ENCODE peak calls at places on chromosome 4, in five cellular contexts. Q, R, F, T and N are unnamed samples. For H3K4me1, the result is how much of the 10 kb centered on the place peaks cover.

GRCh38 chr4:184284336-184284690 is 66.6 kb upstream of the ENPP6 start:
- DNase-seq in T (no peak), F (no peak), Q (no peak), R (no peak), N (no peak)

GRCh38 chr4:10164877-10165283 is 48.3 kb upstream of the WDR1 start:
- DNase-seq in R (peak), Q (peak), T (peak), F (peak), N (peak)

GRCh38 chr4:56681158-56681848 is at the start of gene HOPX:
- DNase-seq in T (no peak), F (no peak), Q (no peak), R (no peak), N (peak)

GRCh38 chr4:30755306-30755705 is 35.1 kb downstream of the PCDH7 start:
- DNase-seq in F (peak), Q (no peak), R (no peak), T (no peak), N (no peak)

GRCh38 chr4:74228691-74229640 is 71.0 kb downstream of the MTHFD2L start:
- DNase-seq in F (peak), T (peak), R (peak), Q (peak), N (peak)

GRCh38 chr4:112327950-112328349 is 30.8 kb downstream of the ALPK1 start:
- DNase-seq in Q (no peak), F (peak), T (peak), R (peak), N (peak)

GRCh38 chr4:73866236-73866635 is 3.0 kb upstream of the CXCL1 start:
- DNase-seq in F (no peak), Q (no peak), T (no peak), R (no peak), N (no peak)

GRCh38 chr4:120319230-120319761 is 252.6 kb upstream of the MAD2L1 start:
- DNase-seq in T (no peak), R (no peak), Q (no peak), F (peak), N (peak)

GRCh38 chr4:8779371-8779988 is 92.2 kb downstream of the HMX1 start:
- DNase-seq in R (no peak), Q (no peak), F (no peak), T (no peak), N (no peak)

GRCh38 chr4:87419578-87420249 is 2.7 kb upstream of the NUDT9 start:
- DNase-seq in T (no peak), F (peak), Q (no peak), R (no peak), N (no peak)

DNA sequence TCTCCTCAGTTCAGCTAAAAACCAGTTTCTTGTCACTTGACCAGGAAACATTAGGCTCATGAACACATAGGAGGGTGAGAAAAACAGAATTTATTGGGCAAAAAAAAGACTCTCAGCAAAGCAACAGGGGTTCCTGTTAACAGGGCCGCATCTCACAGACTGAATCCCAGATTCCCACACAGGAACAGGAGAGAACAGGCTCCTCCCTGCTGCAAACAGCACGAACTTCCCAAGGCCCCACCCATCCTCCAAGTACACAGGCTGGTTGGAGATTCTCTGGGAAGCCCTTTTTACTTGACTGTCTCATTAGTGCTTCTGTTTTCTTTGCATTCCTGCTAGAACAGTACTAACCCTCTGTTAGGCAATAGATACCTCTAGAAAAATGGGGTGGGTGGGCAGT is 52.4 kb upstream of the IL21 start:
- DNase-seq in F (peak), T (no peak), Q (no peak), R (no peak), N (no peak)
- H3K27ac ChIP-seq in F (no peak), T (no peak), Q (no peak), R (no peak), N (no peak)

GRCh38 chr4:138291431-138291830 is 49.3 kb upstream of the SLC7A11 start:
- DNase-seq in Q (no peak), R (no peak), T (no peak), F (no peak), N (no peak)
- H2AK5ac ChIP-seq in Q (no peak), R (no peak), T (no peak), F (no peak), N (no peak)

GRCh38 chr4:139763668-139764067 is 98.0 kb downstream of the MGST2 start:
- DNase-seq in T (no peak), R (no peak), F (peak), Q (no peak), N (no peak)
- H3K4me1 ChIP-seq in T (under half), R (under half), F (under half), Q (under half), N (under half)

GRCh38 chr4:78939667-78940008 is 400 bp upstream of the PAQR3 start:
- DNase-seq in T (no peak), F (no peak), R (peak), Q (no peak), N (no peak)
- H3K27ac ChIP-seq in T (no peak), F (peak), R (no peak), Q (no peak), N (peak)

GRCh38 chr4:151807220-151807619 is 46.4 kb upstream of the GATB start:
- DNase-seq in R (no peak), Q (no peak), F (no peak), T (no peak), N (no peak)
- H2AK5ac ChIP-seq in R (peak), Q (no peak), F (peak), T (peak), N (peak)

GRCh38 chr4:173505924-173506779 is 23.9 kb downstream of the HAND2 start:
- DNase-seq in Q (peak), F (peak), T (no peak), R (peak), N (peak)

GRCh38 chr4:173509031-173510001 is 20.7 kb downstream of the HAND2 start:
- DNase-seq in Q (no peak), F (peak), T (no peak), R (no peak), N (peak)

GRCh38 chr4:173507471-173508385 is 22.3 kb downstream of the HAND2 start:
- DNase-seq in R (no peak), T (no peak), Q (no peak), F (no peak), N (peak)

GRCh38 chr4:173508386-173509002 is 21.5 kb downstream of the HAND2 start:
- DNase-seq in R (no peak), F (no peak), T (no peak), Q (no peak), N (peak)

DNA sequence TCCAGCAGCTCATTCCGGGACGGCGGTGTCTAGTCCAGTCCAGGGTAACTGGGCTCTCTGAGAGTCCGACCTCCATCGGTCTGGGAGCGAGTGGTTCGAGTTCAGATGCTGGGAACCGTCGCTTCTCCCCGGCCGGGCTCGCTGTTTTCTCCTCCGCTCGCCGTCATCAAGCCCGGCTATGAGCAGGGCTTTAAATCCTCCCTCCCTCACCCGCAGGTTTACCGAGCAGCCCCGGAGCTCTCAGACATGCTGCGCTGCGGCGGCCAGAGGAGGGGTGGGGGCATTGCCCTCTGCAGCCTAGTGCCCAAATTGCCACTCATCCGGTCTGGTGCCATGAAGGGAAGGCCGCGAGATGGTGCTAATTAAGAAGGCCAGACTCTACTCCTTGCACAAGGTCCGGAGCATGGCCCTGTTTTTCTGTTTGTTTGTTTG is 23.2 kb downstream of the HAND2 start:
- DNase-seq in Q (peak), R (no peak), F (no peak), T (no peak), N (peak)
- H3K4me1 ChIP-seq in Q (under half), R (under half), F (under half), T (under half), N (under half)